ENCODE peak calls at places on chromosomes 3 and 15, in ten cellular contexts. G is sciatic nerve, A is NCI-H1105, S is AG09319, X is psoas muscle, L is transverse colon, I is GM03348, Q is posterior cingulate gyrus, D is H1, K is amygdala. Z is an unnamed sample.

GRCh38 chr3:101146946-101147345 is 153.7 kb upstream of the ABI3BP start:
- DNase-seq in G (no peak), A (no peak), S (no peak), X (no peak), L (no peak), I (no peak), Q (no peak), D (no peak), K (no peak), Z (no peak)

GRCh38 chr3:159238646-159239045 is 436.8 kb downstream of the MFSD1 start:
- DNase-seq in G (no peak), A (no peak), S (no peak), X (no peak), L (no peak), I (no peak), Q (no peak), D (no peak), K (no peak), Z (no peak)

GRCh38 chr15:78838480-78838879 is 27.2 kb upstream of the ADAMTS7 start:
- DNase-seq in G (no peak), A (no peak), S (peak), X (no peak), L (no peak), I (peak), Q (no peak), D (no peak), K (no peak), Z (peak)

GRCh38 chr15:80643296-80643965 is 51.7 kb upstream of the ABHD17C start:
- DNase-seq in G (no peak), A (no peak), S (peak), X (no peak), L (no peak), I (peak), Q (no peak), D (no peak), K (no peak), Z (no peak)

GRCh38 chr15:70088887-70089691 is 8.6 kb downstream of the TLE3 start:
- DNase-seq in G (no peak), A (peak), S (no peak), X (peak), L (no peak), I (peak), Q (no peak), D (no peak), K (no peak), Z (peak)

GRCh38 chr3:13512451-13512850 is 32.3 kb downstream of the HDAC11 start:
- DNase-seq in G (no peak), A (no peak), S (no peak), X (peak), L (no peak), I (no peak), Q (peak), D (no peak), K (no peak), Z (no peak)

GRCh38 chr3:37990527-37990926 is at the start of gene VILL:
- DNase-seq in G (peak), A (no peak), S (no peak), X (no peak), L (peak), I (no peak), Q (no peak), D (no peak), K (no peak), Z (no peak)

GRCh38 chr15:63015618-63016017 is 26.9 kb upstream of the TPM1 start:
- DNase-seq in G (no peak), A (no peak), S (peak), X (peak), L (no peak), I (peak), Q (no peak), D (no peak), K (no peak), Z (peak)

GRCh38 chr3:174016186-174016585 is 618.6 kb downstream of the NLGN1 start:
- DNase-seq in G (no peak), A (no peak), S (no peak), X (no peak), L (no peak), I (peak), Q (no peak), D (no peak), K (no peak), Z (no peak)

GRCh38 chr3:64349531-64349930 is 124.3 kb upstream of the PRICKLE2 start:
- DNase-seq in G (no peak), A (no peak), S (no peak), X (no peak), L (no peak), I (no peak), Q (no peak), D (no peak), K (no peak), Z (no peak)

GRCh38 chr15:89444855-89445254 is 51.5 kb downstream of the RHCG start:
- DNase-seq in G (no peak), A (peak), S (no peak), X (no peak), L (no peak), I (no peak), Q (no peak), D (no peak), K (no peak), Z (no peak)

GRCh38 chr15:89203705-89204273 is 17.6 kb downstream of the RLBP1 start:
- DNase-seq in G (peak), A (no peak), S (no peak), X (no peak), L (no peak), I (no peak), Q (no peak), D (no peak), K (no peak), Z (no peak)

GRCh38 chr15:45391746-45392711 is 13.7 kb upstream of the GATM start:
- DNase-seq in G (no peak), A (no peak), S (no peak), X (no peak), L (no peak), I (no peak), Q (no peak), D (no peak), K (no peak), Z (no peak)

GRCh38 chr3:190385835-190386688 is 1.9 kb upstream of the CLDN16 start:
- DNase-seq in G (no peak), A (no peak), S (peak), X (no peak), L (no peak), I (peak), Q (no peak), D (no peak), K (no peak), Z (peak)

GRCh38 chr3:193665370-193665989 is 72.5 kb downstream of the OPA1 start:
- DNase-seq in G (no peak), A (peak), S (peak), X (no peak), L (no peak), I (peak), Q (no peak), D (no peak), K (no peak), Z (no peak)

GRCh38 chr15:34713635-34714034 is 41.2 kb downstream of the GJD2 start:
- DNase-seq in G (no peak), A (no peak), S (no peak), X (no peak), L (no peak), I (no peak), Q (no peak), D (no peak), K (no peak), Z (no peak)

GRCh38 chr3:159499031-159499793 is 489.4 kb upstream of the IL12A start:
- DNase-seq in G (no peak), A (no peak), S (no peak), X (no peak), L (no peak), I (peak), Q (no peak), D (no peak), K (no peak), Z (peak)

GRCh38 chr3:128152419-128153155 is 694 bp upstream of the EEFSEC start:
- DNase-seq in G (no peak), A (peak), S (no peak), X (no peak), L (no peak), I (no peak), Q (no peak), D (no peak), K (no peak), Z (no peak)

GRCh38 chr15:34621675-34622074 is 38.2 kb upstream of the GOLGA8B start:
- DNase-seq in G (no peak), A (no peak), S (no peak), X (no peak), L (no peak), I (peak), Q (no peak), D (no peak), K (no peak), Z (no peak)

GRCh38 chr3:182735672-182736071 is 57.6 kb upstream of the ATP11B start:
- DNase-seq in G (no peak), A (no peak), S (peak), X (no peak), L (no peak), I (peak), Q (no peak), D (no peak), K (no peak), Z (no peak)

GRCh38 chr3:100004931-100005330 is 109.4 kb downstream of the FILIP1L start:
- DNase-seq in G (no peak), A (no peak), S (no peak), X (no peak), L (no peak), I (no peak), Q (no peak), D (no peak), K (no peak), Z (no peak)

GRCh38 chr3:32522682-32523081 is 20.0 kb upstream of the CMTM6 start:
- DNase-seq in G (no peak), A (no peak), S (no peak), X (no peak), L (no peak), I (no peak), Q (no peak), D (no peak), K (no peak), Z (no peak)

GRCh38 chr3:186385856-186386602 is 24.0 kb upstream of the DGKG start:
- DNase-seq in G (no peak), A (no peak), S (no peak), X (no peak), L (no peak), I (no peak), Q (peak), D (no peak), K (no peak), Z (no peak)

GRCh38 chr3:32384938-32385337 is 6.7 kb upstream of the CMTM7 start:
- DNase-seq in G (no peak), A (no peak), S (no peak), X (no peak), L (no peak), I (no peak), Q (no peak), D (no peak), K (no peak), Z (no peak)

GRCh38 chr3:149180057-149180573 is 41.5 kb downstream of the CP start:
- DNase-seq in G (peak), A (no peak), S (peak), X (peak), L (peak), I (peak), Q (no peak), D (no peak), K (no peak), Z (peak)

Z was measured in AG08396.